ENCODE peak calls at places on chromosomes 2 and 18, in seven cellular contexts. Q, R, O, G, E, B and C are unnamed samples.

GRCh38 chr2:23681356-23682140 is 245.4 kb downstream of the ATAD2B start:
- DNase-seq in Q (no peak), R (no peak), O (no peak), G (no peak), E (no peak), B (no peak), C (no peak)

GRCh38 chr2:124112966-124113365 is 87.9 kb downstream of the CNTNAP5 start:
- DNase-seq in Q (no peak), R (peak), O (peak), G (peak), E (no peak), B (peak), C (peak)

GRCh38 chr2:171307560-171307959 is 126.2 kb downstream of the METTL8 start:
- DNase-seq in Q (no peak), R (no peak), O (no peak), G (no peak), E (no peak), B (no peak), C (no peak)

GRCh38 chr2:24313744-24314632 is 46.3 kb downstream of the ITSN2 start:
- DNase-seq in Q (no peak), R (peak), O (peak), G (peak), E (no peak), B (peak), C (peak)

GRCh38 chr2:240601061-240601830 is 14.7 kb downstream of the CAPN10 start:
- DNase-seq in Q (no peak), R (no peak), O (no peak), G (no peak), E (no peak), B (no peak), C (no peak)

GRCh38 chr2:241945311-241945710 is 75.8 kb downstream of the RTP5 start:
- DNase-seq in Q (no peak), R (no peak), O (no peak), G (no peak), E (no peak), B (no peak), C (no peak)

GRCh38 chr2:180735799-180736198 is 244.6 kb upstream of the UBE2E3 start:
- DNase-seq in Q (no peak), R (no peak), O (no peak), G (no peak), E (no peak), B (no peak), C (no peak)

GRCh38 chr2:10787176-10787968 is 25.2 kb downstream of the PDIA6 start:
- DNase-seq in Q (peak), R (no peak), O (no peak), G (no peak), E (no peak), B (no peak), C (peak)

GRCh38 chr2:179857236-179857635 is 4.2 kb downstream of the ZNF385B start:
- DNase-seq in Q (no peak), R (no peak), O (no peak), G (no peak), E (no peak), B (no peak), C (no peak)

GRCh38 chr18:63617049-63617995 is 26.7 kb downstream of the SERPINB4 start:
- DNase-seq in Q (no peak), R (no peak), O (no peak), G (no peak), E (no peak), B (no peak), C (no peak)

GRCh38 chr2:225104971-225105370 is 62.7 kb upstream of the DOCK10 start:
- DNase-seq in Q (no peak), R (peak), O (no peak), G (no peak), E (no peak), B (no peak), C (peak)

GRCh38 chr2:24238158-24238557 is 63.3 kb downstream of the FAM228A start:
- DNase-seq in Q (no peak), R (no peak), O (no peak), G (no peak), E (no peak), B (no peak), C (no peak)

GRCh38 chr2:213429516-213429915 is 145.3 kb downstream of the SPAG16 start:
- DNase-seq in Q (no peak), R (peak), O (no peak), G (peak), E (no peak), B (peak), C (no peak)

GRCh38 chr2:176079285-176079830 is 4.4 kb downstream of the EVX2 start:
- DNase-seq in Q (peak), R (no peak), O (no peak), G (no peak), E (no peak), B (no peak), C (no peak)

DNA sequence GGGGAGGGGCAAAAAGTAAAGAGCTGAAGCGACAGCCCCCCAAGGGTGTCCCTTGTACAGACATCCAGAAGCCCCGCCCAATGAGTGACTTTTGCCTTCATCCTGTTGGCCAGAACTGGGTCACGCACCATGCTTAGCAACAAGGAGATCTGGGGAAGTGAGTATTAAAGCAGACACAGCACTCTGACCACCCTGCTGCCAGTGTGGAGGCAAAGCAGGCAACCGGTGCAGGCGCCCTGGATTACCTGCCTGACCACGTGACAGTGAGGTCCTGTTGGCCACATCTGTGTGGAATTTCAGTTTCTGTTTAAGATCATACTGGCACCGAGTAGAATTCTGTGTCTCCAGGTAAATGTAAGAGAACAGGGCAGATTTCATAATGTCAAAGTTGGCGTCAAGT is 21.6 kb upstream of the BIN1 start:
- DNase-seq in Q (no peak), R (peak), O (no peak), G (no peak), E (peak), B (no peak), C (no peak)
- H3K4me3 ChIP-seq in Q (no peak), R (no peak), O (no peak), G (no peak), E (peak), B (no peak), C (no peak)

GRCh38 chr2:165407464-165407863 is 62.0 kb upstream of the CSRNP3 start:
- DNase-seq in Q (no peak), R (no peak), O (no peak), G (no peak), E (no peak), B (no peak), C (no peak)

GRCh38 chr2:165402142-165402541 is 67.4 kb upstream of the CSRNP3 start:
- DNase-seq in Q (no peak), R (no peak), O (no peak), G (no peak), E (no peak), B (no peak), C (no peak)

GRCh38 chr2:165408191-165408590 is 61.3 kb upstream of the CSRNP3 start:
- DNase-seq in Q (no peak), R (no peak), O (no peak), G (no peak), E (no peak), B (no peak), C (no peak)

GRCh38 chr2:165410231-165410630 is 59.3 kb upstream of the CSRNP3 start:
- DNase-seq in Q (no peak), R (no peak), O (no peak), G (no peak), E (no peak), B (no peak), C (no peak)

GRCh38 chr2:165406053-165406628 is 63.4 kb upstream of the CSRNP3 start:
- DNase-seq in Q (no peak), R (peak), O (no peak), G (no peak), E (no peak), B (peak), C (peak)
- TF ChIP-seq CTCF in Q (no peak), R (no peak), O (no peak), G (no peak), E (no peak), B (no peak), C (no peak)

DNA sequence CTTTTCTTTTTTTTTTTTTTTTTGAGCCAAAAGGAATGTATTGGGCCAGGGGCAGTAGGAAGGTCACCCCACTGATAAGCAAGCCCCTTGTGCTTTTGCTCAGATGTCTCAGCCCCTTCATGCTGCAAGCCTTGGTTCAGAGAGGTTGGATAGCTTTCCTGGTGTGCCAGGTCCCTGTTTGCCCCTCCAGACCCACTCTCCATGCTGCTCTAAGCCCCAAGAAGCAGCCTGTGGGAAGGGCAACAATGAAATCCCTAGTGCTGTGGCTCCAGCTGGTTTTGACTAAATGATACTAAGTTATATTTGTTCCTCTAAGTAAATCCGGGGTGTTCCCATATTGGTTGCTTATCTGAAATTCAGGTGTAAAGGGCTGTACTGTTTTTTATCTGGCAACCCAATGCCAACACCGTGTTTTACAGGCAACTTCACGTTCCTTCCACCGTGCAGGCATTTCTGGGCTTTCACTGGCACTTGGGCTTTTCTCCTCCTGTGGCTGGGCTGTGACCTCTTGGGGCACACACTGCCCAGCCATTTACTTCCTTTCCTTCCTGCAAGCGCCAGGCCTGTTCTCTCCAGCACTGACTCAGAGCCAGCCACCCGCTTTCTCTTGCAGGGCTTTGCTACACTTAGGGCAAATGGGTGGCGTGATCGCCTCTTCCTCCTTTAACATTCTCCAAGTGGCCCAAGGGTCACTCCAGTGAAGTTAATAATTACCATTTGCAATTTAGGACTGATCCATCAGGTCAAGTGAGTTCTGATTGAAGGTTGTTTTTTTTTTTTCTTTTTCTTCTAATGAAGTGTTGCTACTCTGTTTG is 21.6 kb downstream of the MERTK start:
- DNase-seq in Q (peak), R (no peak), O (peak), G (no peak), E (peak), B (peak), C (peak)
- H3K4me3 ChIP-seq in Q (no peak), R (no peak), O (no peak), G (no peak), E (no peak), B (no peak), C (no peak)

GRCh38 chr2:104939570-104940235 is 85.8 kb downstream of the POU3F3 start:
- DNase-seq in Q (no peak), R (no peak), O (no peak), G (no peak), E (no peak), B (no peak), C (no peak)

GRCh38 chr2:104936504-104936903 is 82.6 kb downstream of the POU3F3 start:
- DNase-seq in Q (no peak), R (no peak), O (no peak), G (no peak), E (no peak), B (no peak), C (peak)

GRCh38 chr2:104933518-104933917 is 79.6 kb downstream of the POU3F3 start:
- DNase-seq in Q (no peak), R (no peak), O (no peak), G (no peak), E (no peak), B (no peak), C (no peak)

GRCh38 chr2:104938226-104938941 is 84.5 kb downstream of the POU3F3 start:
- DNase-seq in Q (no peak), R (no peak), O (no peak), G (no peak), E (no peak), B (no peak), C (no peak)
- TF ChIP-seq CTCF in Q (no peak), R (no peak), O (no peak), G (no peak), E (no peak), B (no peak), C (no peak)

DNA sequence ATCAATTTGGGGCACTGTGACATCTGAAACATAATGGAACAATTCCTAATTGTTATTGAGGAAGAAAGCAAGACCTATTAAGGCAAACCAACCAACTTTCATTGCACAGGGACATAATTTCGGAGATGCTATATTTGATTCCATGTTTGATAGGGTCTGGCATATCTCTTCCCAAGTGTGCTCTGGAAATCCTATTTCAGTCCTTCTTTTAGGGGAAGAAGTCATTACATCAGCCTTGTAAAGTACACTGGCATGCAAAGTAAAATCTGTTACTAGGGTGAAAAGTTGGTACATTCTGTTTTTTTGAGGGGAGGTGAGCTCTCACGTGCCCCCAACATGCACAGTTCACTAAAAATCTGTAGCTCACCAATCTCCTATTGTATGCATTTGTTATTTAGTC is 172.4 kb downstream of the SLC8A1 start:
- DNase-seq in Q (no peak), R (no peak), O (no peak), G (no peak), E (no peak), B (no peak), C (no peak)
- H3K4me3 ChIP-seq in Q (no peak), R (no peak), O (peak), G (no peak), E (no peak), B (no peak), C (no peak)

GRCh38 chr2:48108455-48108854 is 202.2 kb upstream of the FBXO11 start:
- DNase-seq in Q (no peak), R (no peak), O (no peak), G (no peak), E (no peak), B (no peak), C (no peak)

GRCh38 chr2:48104418-48104817 is 198.1 kb upstream of the FBXO11 start:
- DNase-seq in Q (no peak), R (no peak), O (no peak), G (no peak), E (no peak), B (no peak), C (no peak)

GRCh38 chr2:48105848-48106247 is 199.6 kb upstream of the FBXO11 start:
- DNase-seq in Q (no peak), R (no peak), O (no peak), G (no peak), E (no peak), B (no peak), C (no peak)

GRCh38 chr2:48109491-48110204 is 203.3 kb upstream of the FBXO11 start:
- DNase-seq in Q (peak), R (no peak), O (no peak), G (no peak), E (no peak), B (no peak), C (no peak)

DNA sequence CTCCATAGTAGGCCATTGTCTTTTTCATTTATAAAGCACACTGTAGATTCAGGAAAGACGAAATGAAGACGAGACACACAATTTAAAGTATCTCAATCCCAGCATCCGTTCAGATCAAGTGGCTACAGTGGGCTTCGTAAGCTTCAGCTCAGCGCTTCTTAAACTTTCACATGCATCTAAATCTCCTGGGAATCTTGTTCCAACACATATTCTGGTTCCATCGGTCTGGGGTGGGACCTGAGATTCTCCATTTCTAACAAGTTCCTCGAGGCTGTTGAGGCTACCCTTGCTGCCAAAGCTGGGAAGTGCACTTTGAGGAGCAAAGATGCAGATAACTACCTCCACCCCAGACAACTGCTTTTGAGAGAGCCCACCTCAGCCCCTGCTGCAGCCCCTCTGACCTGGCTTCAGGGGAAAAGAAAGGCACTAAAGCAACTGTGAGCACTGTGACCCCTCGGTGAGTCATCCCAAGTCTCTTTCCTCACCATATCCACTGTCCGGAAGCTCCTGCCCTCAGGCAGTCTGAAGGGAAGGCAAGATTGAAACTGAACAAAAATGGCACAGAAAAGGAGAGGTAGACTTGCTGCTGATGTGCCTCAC is 201.1 kb upstream of the FBXO11 start:
- DNase-seq in Q (peak), R (peak), O (peak), G (peak), E (no peak), B (peak), C (peak)
- TF ChIP-seq CTCF in Q (no peak), R (no peak), O (no peak), G (peak), E (no peak), B (peak), C (peak)

GRCh38 chr2:226978300-226978699 is 142.4 kb downstream of the RHBDD1 start:
- DNase-seq in Q (no peak), R (no peak), O (no peak), G (no peak), E (no peak), B (no peak), C (no peak)
- H3K4me3 ChIP-seq in Q (no peak), R (no peak), O (no peak), G (no peak), E (no peak), B (no peak), C (no peak)